ENCODE peak calls at places on chromosomes 13 and 19, in ten cellular contexts. O is brain microvascular endothelial cell, K is Kasumi-1, B is OCI-LY7, C is AG10803, Y is T-helper 9 cell, T is EL, R is right atrium auricular region, X is amniotic stem cell, L is upper lobe of right lung. W is an unnamed sample.

GRCh38 chr13:75656590-75656989 is 20.5 kb downstream of the LMO7 start:
- DNase-seq in L (no peak), K (no peak), Y (no peak), X (no peak), T (peak), O (peak), C (no peak), R (no peak), B (no peak), W (no peak)

GRCh38 chr13:39483326-39483725 is 119.7 kb downstream of the LHFPL6 start:
- DNase-seq in B (no peak), Y (no peak), C (peak), X (peak), K (no peak), T (peak), R (no peak), L (no peak), O (no peak), W (no peak)

GRCh38 chr13:62931901-62932883 is 1516.5 kb upstream of the PCDH20 start:
- DNase-seq in Y (no peak), X (no peak), O (no peak), C (peak), K (no peak), B (no peak), T (peak), L (no peak), R (no peak), W (no peak)

GRCh38 chr13:109162248-109163051 is 533.0 kb downstream of the MYO16 start:
- DNase-seq in O (no peak), T (no peak), Y (no peak), B (peak), X (no peak), K (peak), L (no peak), C (no peak), R (no peak), W (no peak)

GRCh38 chr13:98495627-98496238 is 81.2 kb downstream of the STK24 start:
- DNase-seq in T (no peak), K (no peak), X (no peak), Y (no peak), C (peak), L (no peak), O (no peak), B (no peak), R (no peak), W (no peak)

GRCh38 chr13:97359181-97360057 is 74.5 kb upstream of the RAP2A start:
- DNase-seq in L (no peak), K (peak), R (peak), X (peak), T (peak), B (peak), C (peak), O (peak), Y (peak), W (peak)

GRCh38 chr19:12788025-12788681 is 3.1 kb upstream of the JUNB start:
- DNase-seq in Y (no peak), C (no peak), B (no peak), L (no peak), O (no peak), X (no peak), R (no peak), T (no peak), K (no peak), W (no peak)

GRCh38 chr13:54029226-54029625 is 1000.6 kb downstream of the OLFM4 start:
- DNase-seq in O (no peak), L (no peak), T (no peak), Y (no peak), R (no peak), K (peak), B (peak), X (no peak), C (no peak), W (peak)

GRCh38 chr19:1746401-1747284 is 6.7 kb upstream of the ONECUT3 start:
- DNase-seq in X (no peak), L (no peak), R (no peak), Y (no peak), T (peak), B (no peak), K (peak), C (peak), O (peak), W (no peak)

GRCh38 chr19:50835103-50835784 is 1.9 kb upstream of the KLK15 start:
- DNase-seq in B (no peak), L (no peak), K (no peak), R (no peak), O (no peak), Y (no peak), T (peak), C (peak), X (no peak), W (no peak)

GRCh38 chr19:18588611-18589379 is at the start of gene REX1BD:
- DNase-seq in O (peak), K (peak), L (peak), T (peak), X (peak), Y (peak), C (peak), B (peak), R (peak), W (peak)

GRCh38 chr19:46821512-46822359 is 28.9 kb downstream of the AP2S1 start:
- DNase-seq in R (no peak), T (no peak), O (no peak), B (peak), X (no peak), L (peak), C (no peak), Y (peak), K (peak), W (no peak)